ENCODE peak calls at places on chromosomes 16 and 17, in seven cellular contexts. U is NCI-H1436, O is heart left ventricle, Q is HS-5, R is stromal cell of bone marrow, F is Daoy, I is tibial nerve. N is an unnamed sample.
A peak's percentile ranks its signal among the peaks of the same experiment; 100 is the strongest.

GRCh38 chr17:74259667-74260524 is 14.1 kb upstream of the DNAI2 start:
- DNase-seq in U (no peak), O (no peak), Q (no peak), R (no peak), F (no peak), I (no peak), N (no peak)

GRCh38 chr17:36524428-36524876 is 10.2 kb downstream of the MYO19 start:
- DNase-seq in U (no peak), O (no peak), Q (no peak), R (no peak), F (no peak), I (no peak), N (no peak)

GRCh38 chr17:83062818-83063671 is 16.4 kb upstream of the METRNL start:
- DNase-seq in U (no peak), O (no peak), Q (no peak), R (no peak), F (peak; percentile 2), I (peak; percentile 2), N (no peak)

GRCh38 chr17:4934173-4934979 is 2.3 kb downstream of the GP1BA start:
- DNase-seq in U (no peak), O (no peak), Q (no peak), R (no peak), F (peak; percentile 85), I (no peak), N (no peak)

GRCh38 chr16:68116256-68116853 is 31.2 kb downstream of the NFATC3 start:
- DNase-seq in U (no peak), O (no peak), Q (no peak), R (no peak), F (no peak), I (no peak), N (no peak)

GRCh38 chr17:2691069-2691871 is 20.3 kb downstream of the CLUH start:
- DNase-seq in U (no peak), O (no peak), Q (no peak), R (no peak), F (peak; percentile 4), I (no peak), N (no peak)

GRCh38 chr17:48499743-48500434 is 30.9 kb downstream of the HOXB1 start:
- DNase-seq in U (no peak), O (no peak), Q (no peak), R (no peak), F (no peak), I (no peak), N (no peak)

GRCh38 chr16:15919331-15919730 is 30.1 kb upstream of the ABCC1 start:
- DNase-seq in U (no peak), O (no peak), Q (no peak), R (no peak), F (no peak), I (no peak), N (no peak)

GRCh38 chr16:15427648-15428239 is 6.6 kb upstream of the BMERB1 start:
- DNase-seq in U (peak; percentile 9), O (peak; percentile 69), Q (no peak), R (peak; percentile 76), F (peak; percentile 70), I (peak; percentile 80), N (no peak)

GRCh38 chr16:4556112-4556511 is at the start of gene C16orf96:
- DNase-seq in U (no peak), O (no peak), Q (no peak), R (no peak), F (no peak), I (no peak), N (no peak)

N was measured in epithelial cell of proximal tubule.